ENCODE peak calls at places on chromosome 11, in six cellular contexts. Q, I, C, Z, E and W are unnamed samples.

GRCh38 chr11:130115218-130115617 is 44.4 kb upstream of the ST14 start:
- DNase-seq in Q (peak), I (peak), C (no peak), Z (no peak), E (no peak), W (no peak)

GRCh38 chr11:64156235-64157011 is 9.5 kb downstream of the MACROD1 start:
- DNase-seq in Q (no peak), I (no peak), C (no peak), Z (no peak), E (no peak), W (no peak)

GRCh38 chr11:108912587-108912986 is 247.7 kb downstream of the DDX10 start:
- DNase-seq in Q (no peak), I (no peak), C (no peak), Z (no peak), E (peak), W (no peak)

GRCh38 chr11:2409026-2409553 is 8.5 kb downstream of the TSSC4 start:
- DNase-seq in Q (no peak), I (no peak), C (peak), Z (no peak), E (no peak), W (no peak)

GRCh38 chr11:69934861-69935494 is 115.8 kb upstream of the FGF3 start:
- DNase-seq in Q (peak), I (peak), C (no peak), Z (no peak), E (no peak), W (peak)

GRCh38 chr11:83827940-83828554 is 541.9 kb upstream of the CCDC90B start:
- DNase-seq in Q (peak), I (peak), C (no peak), Z (no peak), E (no peak), W (peak)

GRCh38 chr11:19631657-19632325 is 80.8 kb upstream of the NAV2 start:
- DNase-seq in Q (peak), I (no peak), C (no peak), Z (no peak), E (no peak), W (peak)

GRCh38 chr11:134521001-134521400 is 109.0 kb upstream of the B3GAT1 start:
- DNase-seq in Q (no peak), I (no peak), C (no peak), Z (no peak), E (no peak), W (no peak)

GRCh38 chr11:45897556-45897955 is 9.5 kb downstream of the FREY1 start:
- DNase-seq in Q (no peak), I (no peak), C (no peak), Z (no peak), E (no peak), W (no peak)

GRCh38 chr11:134607963-134608750 is 196.1 kb upstream of the B3GAT1 start:
- DNase-seq in Q (no peak), I (peak), C (no peak), Z (no peak), E (no peak), W (peak)

GRCh38 chr11:10885703-10886363 is 28.0 kb upstream of the ZBED5 start:
- DNase-seq in Q (peak), I (no peak), C (no peak), Z (no peak), E (peak), W (no peak)

GRCh38 chr11:77126861-77127673 is 979 bp upstream of the MYO7A start:
- DNase-seq in Q (peak), I (peak), C (peak), Z (peak), E (no peak), W (peak)

GRCh38 chr11:13884159-13884799 is 78.2 kb upstream of the SPON1 start:
- DNase-seq in Q (peak), I (no peak), C (no peak), Z (no peak), E (no peak), W (no peak)

GRCh38 chr11:92269021-92269420 is 44.4 kb downstream of the FAT3 start:
- DNase-seq in Q (peak), I (no peak), C (no peak), Z (no peak), E (peak), W (no peak)

GRCh38 chr11:30501744-30502143 is 84.4 kb downstream of the MPPED2 start:
- DNase-seq in Q (no peak), I (no peak), C (no peak), Z (no peak), E (no peak), W (no peak)

GRCh38 chr11:73173755-73174494 is 31.8 kb upstream of the FCHSD2 start:
- DNase-seq in Q (no peak), I (no peak), C (peak), Z (no peak), E (no peak), W (no peak)

GRCh38 chr11:69446108-69446507 is 35.4 kb upstream of the LINC01488 start:
- DNase-seq in Q (no peak), I (no peak), C (no peak), Z (no peak), E (no peak), W (no peak)

GRCh38 chr11:121890377-121890776 is 225.6 kb downstream of the BLID start:
- DNase-seq in Q (peak), I (no peak), C (no peak), Z (no peak), E (peak), W (no peak)

GRCh38 chr11:17846852-17847453 is 112.4 kb downstream of the KCNC1 start:
- DNase-seq in Q (peak), I (no peak), C (no peak), Z (no peak), E (no peak), W (peak)

GRCh38 chr11:124865902-124866851 is 945 bp downstream of the ROBO3 start:
- DNase-seq in Q (peak), I (peak), C (no peak), Z (peak), E (no peak), W (peak)

GRCh38 chr11:130487390-130488186 is 39.1 kb downstream of the ADAMTS15 start:
- DNase-seq in Q (no peak), I (no peak), C (no peak), Z (no peak), E (no peak), W (no peak)

GRCh38 chr11:19437760-19438159 is 197.0 kb upstream of the E2F8 start:
- DNase-seq in Q (peak), I (no peak), C (no peak), Z (no peak), E (peak), W (no peak)

GRCh38 chr11:60985991-60986915 is 14.8 kb downstream of the CD6 start:
- DNase-seq in Q (peak), I (no peak), C (no peak), Z (peak), E (peak), W (no peak)

GRCh38 chr11:93986716-93987115 is 34.4 kb upstream of the HEPHL1 start:
- DNase-seq in Q (peak), I (peak), C (no peak), Z (no peak), E (no peak), W (peak)

GRCh38 chr11:98566978-98567377 is 453.8 kb upstream of the CNTN5 start:
- DNase-seq in Q (no peak), I (no peak), C (no peak), Z (no peak), E (no peak), W (no peak)

GRCh38 chr11:65165847-65166317 is 4.2 kb upstream of the SPDYC start:
- DNase-seq in Q (no peak), I (no peak), C (no peak), Z (no peak), E (no peak), W (no peak)

GRCh38 chr11:25941353-25941752 is 390.6 kb upstream of the ANO3 start:
- DNase-seq in Q (no peak), I (no peak), C (no peak), Z (no peak), E (no peak), W (no peak)

GRCh38 chr11:77361184-77361583 is 59.7 kb upstream of the GDPD4 start:
- DNase-seq in Q (peak), I (no peak), C (no peak), Z (no peak), E (no peak), W (no peak)

GRCh38 chr11:5324197-5324596 is at the start of gene OR51B2:
- DNase-seq in Q (no peak), I (no peak), C (no peak), Z (no peak), E (no peak), W (no peak)

GRCh38 chr11:120525285-120526085 is 13.9 kb downstream of the GRIK4 start:
- DNase-seq in Q (no peak), I (no peak), C (no peak), Z (no peak), E (no peak), W (no peak)

GRCh38 chr11:13109616-13110015 is 100.5 kb downstream of the RASSF10 start:
- DNase-seq in Q (no peak), I (no peak), C (no peak), Z (no peak), E (no peak), W (no peak)

GRCh38 chr11:107468596-107468995 is 11.0 kb upstream of the CWF19L2 start:
- DNase-seq in Q (peak), I (no peak), C (no peak), Z (no peak), E (peak), W (peak)

GRCh38 chr11:47797633-47798032 is 30.5 kb upstream of the FNBP4 start:
- DNase-seq in Q (peak), I (no peak), C (no peak), Z (no peak), E (peak), W (no peak)

GRCh38 chr11:130413383-130414106 is 14.9 kb downstream of the ADAMTS8 start:
- DNase-seq in Q (peak), I (no peak), C (no peak), Z (no peak), E (peak), W (peak)

GRCh38 chr11:119065369-119065768 is 2.2 kb upstream of the VPS11 start:
- DNase-seq in Q (peak), I (no peak), C (no peak), Z (no peak), E (no peak), W (no peak)

GRCh38 chr11:8235925-8236324 is 27.8 kb downstream of the LMO1 start:
- DNase-seq in Q (no peak), I (no peak), C (no peak), Z (no peak), E (no peak), W (no peak)

GRCh38 chr11:10930224-10930960 is 72.5 kb upstream of the ZBED5 start:
- DNase-seq in Q (peak), I (peak), C (no peak), Z (no peak), E (no peak), W (peak)